ENCODE peak calls at places on chromosomes 12 and 14, in seven cellular contexts. D is coronary artery, K is testis, X is HCT116, P is left ventricle myocardium inferior, E is spleen, Y is WERI-Rb-1. G is an unnamed sample.

GRCh38 chr12:48973992-48974673 is 2.6 kb upstream of the WNT10B start:
- DNase-seq in P (peak), Y (peak), K (peak), E (no peak), X (no peak), D (no peak), G (no peak)

GRCh38 chr12:88854260-88854659 is 274.0 kb upstream of the KITLG start:
- DNase-seq in K (no peak), Y (no peak), E (no peak), D (no peak), P (no peak), X (peak), G (no peak)

GRCh38 chr12:27305673-27306504 is 26.7 kb upstream of the BMAL2 start:
- DNase-seq in K (no peak), Y (no peak), P (no peak), X (peak), E (no peak), D (no peak), G (no peak)

GRCh38 chr14:86296173-86296572 is 766.2 kb downstream of the FLRT2 start:
- DNase-seq in P (no peak), D (no peak), E (no peak), X (no peak), K (no peak), Y (peak), G (no peak)

GRCh38 chr14:50947446-50947845 is 3.2 kb upstream of the PYGL start:
- DNase-seq in Y (no peak), E (no peak), P (no peak), X (no peak), D (no peak), K (no peak), G (no peak)

GRCh38 chr14:101001311-101002069 is 98.0 kb upstream of the RTL1 start:
- DNase-seq in Y (no peak), K (no peak), E (peak), P (no peak), X (no peak), D (peak), G (no peak)

GRCh38 chr12:121452356-121453021 is 52.6 kb downstream of the RNF34 start:
- DNase-seq in P (no peak), K (no peak), Y (no peak), D (no peak), X (no peak), E (no peak), G (no peak)

GRCh38 chr12:131758016-131758739 is 47.3 kb downstream of the SFSWAP start:
- DNase-seq in P (peak), E (no peak), D (no peak), X (no peak), Y (no peak), K (no peak), G (no peak)

GRCh38 chr14:102541771-102542170 is 32.2 kb upstream of the ANKRD9 start:
- DNase-seq in D (no peak), K (no peak), Y (no peak), X (no peak), E (no peak), P (no peak), G (no peak)

GRCh38 chr12:52427083-52427482 is 7.1 kb downstream of the KRT75 start:
- DNase-seq in Y (no peak), E (no peak), P (no peak), D (no peak), X (peak), K (no peak), G (no peak)

GRCh38 chr12:54029529-54030441 is 1.5 kb downstream of the HOXC6 start:
- DNase-seq in K (no peak), Y (no peak), X (no peak), D (no peak), P (no peak), E (peak), G (no peak)
- H3K4me3 ChIP-seq in K (no peak), Y (no peak), X (no peak), D (no peak), P (no peak), E (no peak), G (peak)

GRCh38 chr12:20438307-20438779 is 70.0 kb downstream of the PDE3A start:
- DNase-seq in X (no peak), D (no peak), Y (no peak), K (no peak), E (no peak), P (no peak), G (no peak)

GRCh38 chr12:20436367-20436766 is 68.0 kb downstream of the PDE3A start:
- DNase-seq in X (no peak), K (no peak), D (no peak), P (no peak), Y (no peak), E (no peak), G (no peak)

GRCh38 chr12:20442322-20442721 is 74.0 kb downstream of the PDE3A start:
- DNase-seq in Y (no peak), K (no peak), P (peak), X (no peak), E (no peak), D (no peak), G (no peak)

GRCh38 chr12:20440408-20440807 is 72.1 kb downstream of the PDE3A start:
- DNase-seq in E (no peak), D (no peak), K (no peak), X (no peak), P (no peak), Y (no peak), G (no peak)

DNA sequence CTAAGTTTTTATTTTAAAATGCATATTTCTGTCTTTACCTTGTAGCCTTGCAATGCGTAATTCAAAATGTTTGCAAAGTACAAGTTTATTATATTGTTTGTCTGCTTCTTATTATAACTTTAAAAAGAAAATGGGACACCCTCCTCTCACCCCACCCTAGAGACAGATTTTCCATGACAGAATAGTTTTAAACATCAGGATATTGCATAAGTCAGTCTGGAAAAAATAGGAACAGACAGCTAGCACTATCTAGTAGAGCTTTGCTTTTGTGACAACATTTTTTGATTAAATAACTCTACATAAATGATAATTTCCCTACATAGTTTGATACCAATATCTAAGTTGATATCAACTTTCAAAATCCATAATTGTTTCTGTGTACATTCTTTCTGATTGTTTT is 71.3 kb downstream of the PDE3A start:
- DNase-seq in X (no peak), D (no peak), E (no peak), K (no peak), P (no peak), Y (no peak), G (no peak)
- H3K27ac ChIP-seq in X (no peak), D (peak), E (no peak), K (no peak), P (peak), Y (no peak), G (no peak)

GRCh38 chr12:64222011-64222765 is at the start of gene KICS2:
- DNase-seq in K (peak), D (peak), Y (peak), X (peak), E (peak), P (peak), G (peak)
- TF ChIP-seq CTCF in K (no peak), D (no peak), Y (no peak), X (no peak), E (no peak), P (peak), G (no peak)

DNA sequence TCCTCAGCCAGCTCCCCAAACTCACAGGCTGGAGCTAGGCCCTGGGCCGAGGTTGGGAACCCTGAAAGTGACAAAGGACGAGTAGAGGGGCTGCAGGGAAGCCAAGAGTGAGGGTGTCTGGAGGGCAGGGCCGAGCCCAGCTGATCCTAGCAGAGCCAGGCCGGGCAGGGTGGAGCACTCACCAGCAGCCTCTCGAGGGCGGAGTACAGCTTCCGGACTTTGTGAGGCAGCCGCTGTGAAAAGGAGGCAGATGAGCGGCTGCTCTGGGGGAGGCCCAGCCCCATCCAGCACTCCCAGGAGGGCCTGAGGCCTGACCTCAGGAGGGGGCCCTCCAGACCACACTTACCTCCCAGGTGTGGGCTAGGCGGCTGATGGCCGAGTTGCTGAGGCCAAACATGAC is 14.7 kb upstream of the ENDOU start:
- DNase-seq in Y (no peak), E (peak), D (no peak), K (no peak), P (peak), X (no peak), G (peak)
- H3K4me3 ChIP-seq in Y (no peak), E (no peak), D (no peak), K (no peak), P (peak), X (no peak), G (no peak)